ENCODE peak calls at places on chromosomes 16 and 17, in six cellular contexts. B is lower leg skin; G is cardiac septum; L is heart right ventricle; X is activated CD8-positive, alpha-beta memory T cell treated with anti-CD3 and anti-CD28 coated beads, Interleukin-2, amount 50 U/mL, for 48 hours; J is AG08395. F is an unnamed sample.
A peak's percentile ranks its signal among the peaks of the same experiment; 100 is the strongest.

GRCh38 chr16:67965668-67966548 is 2.5 kb downstream of the SLC12A4 start:
- DNase-seq in B (no peak), G (no peak), L (no peak), X (no peak), J (no peak), F (no peak)

GRCh38 chr16:75070055-75070841 is 46.3 kb downstream of the LDHD start:
- DNase-seq in B (no peak), G (no peak), L (peak; percentile 69), X (no peak), J (no peak), F (no peak)

GRCh38 chr17:65850486-65850885 is 289.0 kb upstream of the AXIN2 start:
- DNase-seq in B (no peak), G (no peak), L (no peak), X (no peak), J (peak; percentile 78), F (no peak)

GRCh38 chr17:27558842-27559505 is 72.0 kb upstream of the LGALS9 start:
- DNase-seq in B (no peak), G (no peak), L (no peak), X (no peak), J (no peak), F (no peak)

GRCh38 chr16:54284931-54285413 is 1.6 kb downstream of the IRX3 start:
- DNase-seq in B (no peak), G (peak; percentile 75), L (no peak), X (peak; percentile 54), J (no peak), F (no peak)

GRCh38 chr17:32783602-32784001 is 93.3 kb downstream of the MYO1D start:
- DNase-seq in B (no peak), G (no peak), L (no peak), X (no peak), J (peak; percentile 59), F (no peak)

GRCh38 chr17:47297661-47298400 is 25.9 kb upstream of the EFCAB13 start:
- DNase-seq in B (no peak), G (no peak), L (no peak), X (no peak), J (no peak), F (no peak)

GRCh38 chr17:60604686-60605334 is 4.8 kb downstream of the PPM1D start:
- DNase-seq in B (no peak), G (no peak), L (no peak), X (no peak), J (peak; percentile 43), F (no peak)

GRCh38 chr17:28612936-28613872 is 781 bp downstream of the RSKR start:
- DNase-seq in B (no peak), G (no peak), L (no peak), X (no peak), J (peak; percentile 58), F (no peak)

GRCh38 chr17:36850794-36851193 is 86.5 kb upstream of the LHX1 start:
- DNase-seq in B (no peak), G (no peak), L (no peak), X (no peak), J (peak; percentile 49), F (no peak)

F was measured in osteocyte.